ENCODE peak calls at places on chromosome 1, in nine cellular contexts. L, Q, K, X, S, Y, D, J and T are unnamed samples.

GRCh38 chr1:176765608-176766007 is 302.6 kb downstream of the PAPPA2 start:
- DNase-seq in L (no peak), Q (no peak), K (no peak), X (no peak), S (no peak), Y (no peak), D (no peak), J (no peak), T (no peak)

GRCh38 chr1:168585937-168586336 is 9.5 kb downstream of the XCL1 start:
- DNase-seq in L (no peak), Q (no peak), K (no peak), X (no peak), S (no peak), Y (no peak), D (no peak), J (peak), T (no peak)

GRCh38 chr1:16386454-16387113 is 19.5 kb downstream of the SZRD1 start:
- DNase-seq in L (peak), Q (peak), K (peak), X (no peak), S (no peak), Y (peak), D (peak), J (no peak), T (no peak)

GRCh38 chr1:233376711-233377110 is 49.2 kb downstream of the MAP3K21 start:
- DNase-seq in L (no peak), Q (no peak), K (no peak), X (no peak), S (no peak), Y (no peak), D (no peak), J (no peak), T (no peak)

GRCh38 chr1:238951809-238952208 is 434.6 kb upstream of the CHRM3 start:
- DNase-seq in L (no peak), Q (peak), K (peak), X (peak), S (no peak), Y (peak), D (peak), J (peak), T (peak)

GRCh38 chr1:53616927-53617326 is 122.0 kb downstream of the GLIS1 start:
- DNase-seq in L (no peak), Q (no peak), K (peak), X (no peak), S (no peak), Y (no peak), D (no peak), J (no peak), T (peak)

GRCh38 chr1:214362188-214362882 is 81.4 kb downstream of the SMYD2 start:
- DNase-seq in L (no peak), Q (peak), K (peak), X (no peak), S (no peak), Y (no peak), D (no peak), J (no peak), T (no peak)

GRCh38 chr1:59143824-59144223 is 153.1 kb upstream of the FGGY start:
- DNase-seq in L (no peak), Q (no peak), K (peak), X (no peak), S (no peak), Y (no peak), D (peak), J (no peak), T (no peak)

GRCh38 chr1:96559707-96560588 is 161.6 kb upstream of the PTBP2 start:
- DNase-seq in L (no peak), Q (peak), K (peak), X (no peak), S (no peak), Y (no peak), D (peak), J (peak), T (no peak)

GRCh38 chr1:109477821-109478220 is 5.9 kb upstream of the ATXN7L2 start:
- DNase-seq in L (no peak), Q (no peak), K (no peak), X (no peak), S (no peak), Y (no peak), D (peak), J (no peak), T (no peak)

GRCh38 chr1:202540448-202540847 is 169.8 kb downstream of the SYT2 start:
- DNase-seq in L (no peak), Q (no peak), K (no peak), X (no peak), S (no peak), Y (no peak), D (no peak), J (no peak), T (no peak)

GRCh38 chr1:204651843-204652421 is 33.6 kb downstream of the LRRN2 start:
- DNase-seq in L (no peak), Q (no peak), K (no peak), X (no peak), S (no peak), Y (peak), D (no peak), J (no peak), T (peak)

GRCh38 chr1:214416417-214417212 is 134.8 kb downstream of the PTPN14 start:
- DNase-seq in L (no peak), Q (peak), K (peak), X (no peak), S (no peak), Y (no peak), D (peak), J (no peak), T (no peak)

GRCh38 chr1:232179896-232180760 is 449.8 kb downstream of the SIPA1L2 start:
- DNase-seq in L (no peak), Q (no peak), K (no peak), X (no peak), S (no peak), Y (no peak), D (no peak), J (no peak), T (peak)

GRCh38 chr1:161733526-161733925 is 12.2 kb downstream of the FCRLB start:
- DNase-seq in L (no peak), Q (peak), K (peak), X (no peak), S (no peak), Y (no peak), D (peak), J (peak), T (no peak)

GRCh38 chr1:115547661-115548060 is 94.1 kb upstream of the VANGL1 start:
- DNase-seq in L (no peak), Q (no peak), K (no peak), X (no peak), S (no peak), Y (no peak), D (no peak), J (no peak), T (no peak)

GRCh38 chr1:24425446-24425845 is 9.8 kb downstream of the NIPAL3 start:
- DNase-seq in L (no peak), Q (no peak), K (no peak), X (no peak), S (no peak), Y (no peak), D (no peak), J (no peak), T (no peak)

GRCh38 chr1:203317429-203318228 is 12.3 kb downstream of the BTG2 start:
- DNase-seq in L (no peak), Q (no peak), K (no peak), X (no peak), S (no peak), Y (no peak), D (no peak), J (no peak), T (no peak)

GRCh38 chr1:247331172-247331525 is 518 bp downstream of the ZNF496 start:
- DNase-seq in L (peak), Q (peak), K (peak), X (peak), S (peak), Y (peak), D (peak), J (peak), T (peak)

GRCh38 chr1:182698977-182699672 is 14.7 kb upstream of the RGS8 start:
- DNase-seq in L (no peak), Q (no peak), K (no peak), X (no peak), S (no peak), Y (no peak), D (no peak), J (no peak), T (no peak)

GRCh38 chr1:218425647-218426342 is 80.7 kb downstream of the TGFB2 start:
- DNase-seq in L (peak), Q (peak), K (peak), X (no peak), S (no peak), Y (no peak), D (peak), J (no peak), T (no peak)

GRCh38 chr1:54569339-54569738 is 21.3 kb downstream of the ACOT11 start:
- DNase-seq in L (no peak), Q (peak), K (no peak), X (no peak), S (no peak), Y (no peak), D (peak), J (no peak), T (no peak)

GRCh38 chr1:41591891-41592290 is 107.4 kb upstream of the EDN2 start:
- DNase-seq in L (no peak), Q (no peak), K (no peak), X (peak), S (no peak), Y (no peak), D (no peak), J (no peak), T (no peak)

GRCh38 chr1:178552856-178553255 is 39.9 kb downstream of the TEX35 start:
- DNase-seq in L (no peak), Q (no peak), K (no peak), X (no peak), S (no peak), Y (no peak), D (no peak), J (no peak), T (no peak)

GRCh38 chr1:2544875-2545638 is 11.1 kb upstream of the TNFRSF14 start:
- DNase-seq in L (no peak), Q (no peak), K (no peak), X (no peak), S (no peak), Y (no peak), D (no peak), J (peak), T (peak)

GRCh38 chr1:84888753-84889152 is 4.3 kb downstream of the LPAR3 start:
- DNase-seq in L (no peak), Q (no peak), K (no peak), X (no peak), S (no peak), Y (no peak), D (peak), J (no peak), T (no peak)

GRCh38 chr1:33433509-33434362 is 2.8 kb upstream of the PHC2 start:
- DNase-seq in L (peak), Q (peak), K (peak), X (no peak), S (peak), Y (no peak), D (peak), J (peak), T (no peak)

GRCh38 chr1:177620636-177621190 is 349.1 kb downstream of the SEC16B start:
- DNase-seq in L (no peak), Q (no peak), K (peak), X (no peak), S (no peak), Y (peak), D (peak), J (peak), T (no peak)

GRCh38 chr1:231626535-231626950 is at the start of gene DISC1:
- DNase-seq in L (peak), Q (peak), K (peak), X (peak), S (peak), Y (peak), D (peak), J (peak), T (peak)

GRCh38 chr1:61013189-61013952 is 69.0 kb upstream of the NFIA start:
- DNase-seq in L (no peak), Q (no peak), K (no peak), X (no peak), S (no peak), Y (peak), D (no peak), J (no peak), T (no peak)

DNA sequence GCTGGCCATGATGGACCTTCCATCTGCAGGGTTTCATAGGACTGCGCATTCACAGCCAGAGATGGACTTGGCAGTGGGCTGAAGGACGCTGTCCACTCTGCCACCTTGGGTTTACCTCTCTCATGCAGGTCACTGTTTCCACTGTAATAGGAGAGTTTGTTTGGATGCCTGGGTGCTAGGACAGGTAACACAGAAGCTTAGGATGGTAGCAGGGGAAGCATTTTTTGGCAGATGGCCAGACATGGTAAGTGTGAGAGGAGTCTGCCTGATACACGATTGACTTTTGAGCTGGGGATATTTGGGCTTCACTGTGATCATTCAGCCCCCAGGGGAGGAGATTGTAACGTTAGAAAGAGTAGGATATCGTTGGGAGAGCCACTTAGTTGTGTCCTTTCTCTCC is 11.8 kb downstream of the PSEN2 start:
- DNase-seq in L (no peak), Q (peak), K (no peak), X (peak), S (no peak), Y (no peak), D (no peak), J (no peak), T (no peak)
- H3K4me3 ChIP-seq in L (no peak), Q (peak), K (no peak), X (peak), S (no peak), Y (no peak), D (no peak), J (no peak), T (no peak)

DNA sequence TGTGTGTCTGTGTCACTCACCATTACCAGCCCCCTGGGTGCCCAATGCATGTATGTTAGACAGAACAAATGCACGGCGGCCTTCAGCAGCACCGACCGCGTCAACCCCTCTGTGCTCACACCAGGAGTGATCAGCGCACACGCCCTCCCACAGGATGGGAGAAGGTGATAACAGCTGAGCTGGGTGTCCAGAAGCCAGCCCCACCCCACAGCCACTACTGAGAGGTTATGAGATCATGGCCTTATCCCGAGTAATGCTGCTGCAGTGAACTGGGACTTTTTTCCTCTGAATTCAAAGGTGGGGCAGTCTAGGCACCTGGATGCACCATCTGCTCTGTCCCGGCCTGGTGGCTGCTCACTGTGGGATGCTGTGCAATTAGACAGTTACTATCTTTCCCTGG is 80.9 kb upstream of the SAMD11 start:
- DNase-seq in L (no peak), Q (no peak), K (no peak), X (no peak), S (no peak), Y (no peak), D (no peak), J (no peak), T (no peak)
- H3K9ac ChIP-seq in L (no peak), Q (no peak), K (no peak), X (no peak), S (no peak), Y (no peak), D (no peak), J (no peak), T (no peak)

GRCh38 chr1:29236993-29237905 is 927 bp downstream of the PTPRU start:
- DNase-seq in L (peak), Q (peak), K (peak), X (no peak), S (no peak), Y (peak), D (peak), J (peak), T (peak)
- H2AFZ ChIP-seq in L (peak), Q (peak), K (peak), X (peak), S (peak), Y (peak), D (peak), J (peak), T (peak)

GRCh38 chr1:158118713-158119402 is 61.8 kb upstream of the CD1D start:
- DNase-seq in L (no peak), Q (no peak), K (no peak), X (no peak), S (no peak), Y (no peak), D (no peak), J (no peak), T (no peak)

GRCh38 chr1:158120254-158120653 is 60.4 kb upstream of the CD1D start:
- DNase-seq in L (no peak), Q (no peak), K (no peak), X (no peak), S (no peak), Y (no peak), D (no peak), J (no peak), T (peak)

GRCh38 chr1:158116768-158117167 is 63.9 kb upstream of the CD1D start:
- DNase-seq in L (no peak), Q (no peak), K (no peak), X (no peak), S (no peak), Y (no peak), D (no peak), J (no peak), T (no peak)

GRCh38 chr1:158116311-158116710 is 64.4 kb upstream of the CD1D start:
- DNase-seq in L (no peak), Q (no peak), K (no peak), X (no peak), S (no peak), Y (no peak), D (no peak), J (no peak), T (no peak)

GRCh38 chr1:158117854-158118691 is 62.6 kb upstream of the CD1D start:
- DNase-seq in L (peak), Q (peak), K (peak), X (peak), S (peak), Y (peak), D (peak), J (no peak), T (peak)
- H3K4me3 ChIP-seq in L (no peak), Q (peak), K (peak), X (no peak), S (no peak), Y (peak), D (no peak), J (no peak), T (peak)

GRCh38 chr1:198088360-198089071 is 68.3 kb upstream of the NEK7 start:
- DNase-seq in L (peak), Q (peak), K (peak), X (peak), S (peak), Y (peak), D (peak), J (no peak), T (peak)
- H3K9ac ChIP-seq in L (no peak), Q (no peak), K (peak), X (no peak), S (no peak), Y (peak), D (no peak), J (peak), T (no peak)

DNA sequence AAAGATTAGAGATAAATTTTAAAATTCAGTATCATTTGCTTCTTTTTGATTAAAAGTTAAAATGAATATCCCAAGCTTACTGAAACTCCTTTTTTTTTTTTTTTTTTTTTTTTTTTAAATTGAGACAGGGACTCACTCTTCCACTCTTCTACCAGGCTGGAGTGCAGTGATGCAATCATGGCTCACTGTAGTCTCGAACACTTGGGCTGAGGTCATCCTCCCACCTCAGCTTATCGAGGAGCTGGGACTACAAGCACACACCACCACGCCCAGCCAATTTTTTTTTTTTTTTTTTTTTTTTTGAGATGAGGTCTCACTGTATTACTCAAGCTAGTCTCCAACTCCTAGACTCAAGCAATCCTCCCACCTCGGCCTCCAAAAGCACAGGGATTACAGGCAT is 92.1 kb upstream of the RGS18 start:
- DNase-seq in L (no peak), Q (no peak), K (peak), X (no peak), S (peak), Y (no peak), D (no peak), J (no peak), T (no peak)
- H2AFZ ChIP-seq in L (no peak), Q (no peak), K (no peak), X (no peak), S (no peak), Y (no peak), D (no peak), J (no peak), T (no peak)